ENCODE peak calls at places on chromosomes 13 and 19, in six cellular contexts. T, B, H, R, N and V are unnamed samples.
A peak's percentile ranks its signal among the peaks of the same experiment; 100 is the strongest.

GRCh38 chr13:38804536-38804935 is 117.7 kb downstream of the FREM2 start:
- DNase-seq in T (peak; percentile 17), B (peak; percentile 30), H (no peak), R (peak; percentile 16), N (peak; percentile 23), V (peak; percentile 66)

GRCh38 chr19:46733693-46734240 is 12.1 kb upstream of the FKRP start:
- DNase-seq in T (no peak), B (no peak), H (no peak), R (no peak), N (no peak), V (no peak)

GRCh38 chr19:46065486-46065885 is 24.7 kb upstream of the IGFL4 start:
- DNase-seq in T (peak; percentile 49), B (peak; percentile 72), H (no peak), R (no peak), N (peak; percentile 63), V (peak; percentile 65)

GRCh38 chr19:52603558-52604207 is 33.6 kb downstream of the ZNF701 start:
- DNase-seq in T (peak; percentile 57), B (peak; percentile 54), H (no peak), R (no peak), N (no peak), V (peak; percentile 12)

GRCh38 chr19:46537136-46538097 is 41.8 kb upstream of the PNMA8B start:
- DNase-seq in T (peak; percentile 40), B (peak; percentile 66), H (peak; percentile 41), R (peak; percentile 79), N (peak; percentile 54), V (no peak)

GRCh38 chr13:38883783-38884182 is 106.8 kb downstream of the STOML3 start:
- DNase-seq in T (no peak), B (peak; percentile 33), H (no peak), R (peak; percentile 22), N (no peak), V (peak; percentile 88)

GRCh38 chr13:27405521-27406134 is 18.8 kb upstream of the GTF3A start:
- DNase-seq in T (no peak), B (peak; percentile 4), H (no peak), R (no peak), N (peak; percentile 26), V (no peak)

GRCh38 chr19:48290341-48290922 is 20.6 kb downstream of the ZNF114 start:
- DNase-seq in T (peak; percentile 26), B (peak; percentile 70), H (peak; percentile 42), R (peak; percentile 90), N (no peak), V (peak; percentile 61)

GRCh38 chr19:16095071-16095571 is 16.6 kb upstream of the RAB8A start:
- DNase-seq in T (no peak), B (no peak), H (no peak), R (no peak), N (no peak), V (no peak)

GRCh38 chr13:100954430-100955361 is 280.1 kb upstream of the TMTC4 start:
- DNase-seq in T (no peak), B (no peak), H (no peak), R (no peak), N (no peak), V (peak; percentile 8)

GRCh38 chr13:104431895-104432294 is 1365.7 kb upstream of the SLC10A2 start:
- DNase-seq in T (no peak), B (no peak), H (no peak), R (no peak), N (peak; percentile 7), V (no peak)

GRCh38 chr19:33395561-33396550 is 22.3 kb downstream of the CEBPG start:
- DNase-seq in T (peak; percentile 46), B (peak; percentile 90), H (no peak), R (no peak), N (no peak), V (peak; percentile 34)

GRCh38 chr19:17184381-17184841 is 30.7 kb upstream of the USE1 start:
- DNase-seq in T (no peak), B (no peak), H (no peak), R (no peak), N (no peak), V (no peak)

GRCh38 chr19:9827325-9828238 is at the start of gene UBL5:
- DNase-seq in T (peak; percentile 84), B (peak; percentile 93), H (peak; percentile 89), R (peak; percentile 98), N (peak; percentile 94), V (peak; percentile 62)

GRCh38 chr13:89486721-89487120 is 1815.5 kb downstream of the SLITRK5 start:
- DNase-seq in T (no peak), B (no peak), H (no peak), R (no peak), N (no peak), V (peak; percentile 10)

GRCh38 chr19:46542428-46543230 is 47.0 kb upstream of the PNMA8B start:
- DNase-seq in T (peak; percentile 91), B (peak; percentile 90), H (peak; percentile 87), R (peak; percentile 99), N (peak; percentile 89), V (peak; percentile 75)

GRCh38 chr13:64793592-64793991 is 2436.5 kb downstream of the PCDH9 start:
- DNase-seq in T (no peak), B (no peak), H (no peak), R (no peak), N (no peak), V (no peak)

GRCh38 chr13:75399168-75399878 is 82.6 kb downstream of the TBC1D4 start:
- DNase-seq in T (no peak), B (no peak), H (no peak), R (no peak), N (no peak), V (peak; percentile 93)

GRCh38 chr19:33192010-33192409 is 2.1 kb upstream of the LRP3 start:
- DNase-seq in T (no peak), B (no peak), H (no peak), R (peak; percentile 76), N (no peak), V (no peak)

GRCh38 chr13:31930901-31931522 is 100.6 kb upstream of the FRY start:
- DNase-seq in T (no peak), B (no peak), H (no peak), R (no peak), N (peak; percentile 64), V (peak; percentile 5)

GRCh38 chr13:31556376-31556775 is 182.9 kb upstream of the RXFP2 start:
- DNase-seq in T (no peak), B (peak; percentile 28), H (no peak), R (no peak), N (no peak), V (peak; percentile 12)

GRCh38 chr19:41298327-41298964 is 11.5 kb upstream of the CCDC97 start:
- DNase-seq in T (peak; percentile 81), B (peak; percentile 94), H (peak; percentile 59), R (no peak), N (no peak), V (peak; percentile 71)

GRCh38 chr13:75803982-75804381 is 167.9 kb downstream of the LMO7 start:
- DNase-seq in T (no peak), B (no peak), H (no peak), R (peak; percentile 15), N (no peak), V (no peak)

GRCh38 chr13:29816715-29817114 is 33.7 kb downstream of the UBL3 start:
- DNase-seq in T (no peak), B (no peak), H (no peak), R (no peak), N (no peak), V (no peak)

GRCh38 chr19:49073514-49074378 is 1.2 kb upstream of the KCNA7 start:
- DNase-seq in T (no peak), B (peak; percentile 45), H (no peak), R (peak; percentile 67), N (peak; percentile 57), V (no peak)

GRCh38 chr13:88651531-88651930 is 980.4 kb downstream of the SLITRK5 start:
- DNase-seq in T (no peak), B (no peak), H (no peak), R (no peak), N (no peak), V (no peak)

GRCh38 chr13:71865858-71866172 is 1.2 kb downstream of the DACH1 start:
- DNase-seq in T (peak; percentile 23), B (no peak), H (no peak), R (peak; percentile 14), N (no peak), V (no peak)

GRCh38 chr13:71864981-71865857 is 1.8 kb downstream of the DACH1 start:
- DNase-seq in T (peak; percentile 51), B (no peak), H (peak; percentile 37), R (peak; percentile 62), N (no peak), V (peak; percentile 20)

GRCh38 chr13:71867101-71867814 is at the start of gene DACH1:
- DNase-seq in T (peak; percentile 83), B (peak; percentile 35), H (peak; percentile 93), R (peak; percentile 68), N (peak; percentile 24), V (peak; percentile 71)

GRCh38 chr13:71864094-71864980 is 2.7 kb downstream of the DACH1 start:
- DNase-seq in T (peak; percentile 43), B (no peak), H (peak; percentile 75), R (peak; percentile 78), N (no peak), V (no peak)

DNA sequence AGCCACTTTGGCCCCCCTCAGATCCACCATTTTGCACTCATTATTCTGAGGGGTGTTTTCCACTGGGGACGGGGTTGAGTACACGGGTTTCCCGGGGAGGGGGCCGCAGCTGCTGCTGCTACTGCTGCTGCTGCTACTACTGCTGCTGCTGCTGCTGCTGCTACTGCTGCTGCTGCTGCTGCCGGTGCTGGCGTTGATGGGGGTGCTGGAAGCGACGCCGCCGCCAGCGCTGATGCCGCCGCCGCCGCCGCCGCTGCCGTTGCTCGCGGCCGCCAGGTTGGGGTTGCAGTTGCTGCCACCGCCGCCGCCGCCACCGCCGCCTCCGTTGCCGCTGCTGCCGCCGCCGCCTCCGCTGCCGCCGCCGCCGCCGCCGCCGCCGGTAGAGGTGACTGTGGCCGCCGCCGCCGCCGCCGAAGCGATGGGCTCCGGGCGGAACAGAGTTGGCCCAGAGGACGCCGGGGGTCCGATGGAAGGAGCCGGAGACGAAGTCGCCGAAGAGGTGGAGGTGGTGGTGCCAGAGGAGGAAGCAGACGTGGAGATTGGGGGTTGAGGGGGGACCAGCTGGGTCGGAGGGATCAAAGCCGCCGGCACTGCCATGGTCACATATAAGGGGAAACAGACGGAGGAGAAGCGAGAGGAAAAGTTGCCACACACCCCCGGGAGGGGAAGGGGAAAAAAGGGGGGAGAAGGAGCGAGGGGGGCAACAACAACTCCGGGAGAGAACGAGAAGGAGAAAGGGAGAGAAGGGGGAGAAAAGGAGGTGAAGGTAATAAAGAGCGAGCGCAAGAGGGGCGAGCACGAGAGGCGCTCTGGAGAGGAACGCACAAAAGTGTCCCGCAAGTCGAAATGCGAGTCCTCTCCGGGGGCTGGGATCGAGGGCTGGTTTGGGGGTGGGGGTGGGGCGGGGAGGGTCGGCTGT is 572 bp downstream of the DACH1 start:
- DNase-seq in T (peak; percentile 14), B (peak; percentile 24), H (peak; percentile 51), R (peak; percentile 33), N (no peak), V (no peak)
- H3K4me2 ChIP-seq in T (peak overlapping the region; percentile 88), B (peak overlapping the region; percentile 87), H (peak overlapping the region; percentile 92), R (peak overlapping the region; percentile 86), N (peak overlapping the region; percentile 89), V (peak overlapping the region; percentile 100)

GRCh38 chr13:112053744-112054615 is 13.0 kb upstream of the SOX1 start:
- DNase-seq in T (no peak), B (no peak), H (no peak), R (peak; percentile 50), N (no peak), V (no peak)
- TF ChIP-seq EZH2 in T (peak; percentile 58), B (no peak), H (peak; percentile 82), R (peak; percentile 85), N (no peak), V (peak; percentile 51)

GRCh38 chr19:13022859-13023636 is 27.8 kb downstream of the NFIX start:
- DNase-seq in T (peak; percentile 98), B (peak; percentile 96), H (peak; percentile 80), R (peak; percentile 77), N (peak; percentile 94), V (peak; percentile 98)
- H3K4me2 ChIP-seq in T (peak overlapping the region; percentile 98), B (peak overlapping the region; percentile 96), H (peak overlapping the region; percentile 70), R (peak overlapping the region; percentile 82), N (peak overlapping the region; percentile 89), V (peak overlapping the region; percentile 89)

GRCh38 chr13:49220035-49220855 is at the start of gene MLNR:
- DNase-seq in T (peak; percentile 33), B (peak; percentile 52), H (peak; percentile 14), R (peak; percentile 76), N (no peak), V (peak; percentile 17)
- TF ChIP-seq EZH2 in T (peak; percentile 99), B (peak; percentile 26), H (peak; percentile 98), R (peak; percentile 2), N (no peak), V (peak; percentile 95)